ENCODE peak calls at places on chromosomes 1 and 21, in nine cellular contexts. V is activated effector memory CD4-positive, alpha-beta T cell treated with Interleukin-2 at 50 U/mL for 16 hours; N is adrenal gland; F is SK-MEL-5; A is pons; I is tibial artery; M is stimulated activated CD4-positive, alpha-beta T cell treated with anti-CD3 and anti-CD28 coated beads, Interleukin-12 subunit alpha, Interleukin-12 subunit beta, amount 100 ng/mL, for 4 hours; H is activated CD4-positive, alpha-beta T cell treated with anti-CD3 and anti-CD28 coated beads for 48 hours; Y is OCI-M1. K is an unnamed sample.

GRCh38 chr1:209048961-209049669 is 534.4 kb upstream of the CAMK1G start:
- DNase-seq in V (no peak), N (no peak), F (no peak), A (no peak), I (no peak), M (no peak), H (no peak), Y (no peak), K (no peak)

GRCh38 chr1:100461222-100461621 is 76.7 kb upstream of the GPR88 start:
- DNase-seq in V (no peak), N (no peak), F (no peak), A (no peak), I (no peak), M (no peak), H (no peak), Y (no peak), K (no peak)

GRCh38 chr1:215475719-215476525 is 91.2 kb upstream of the KCTD3 start:
- DNase-seq in V (no peak), N (peak; percentile 21), F (no peak), A (no peak), I (no peak), M (no peak), H (no peak), Y (no peak), K (no peak)

GRCh38 chr1:21072721-21073120 is 104.0 kb downstream of the EIF4G3 start:
- DNase-seq in V (no peak), N (no peak), F (no peak), A (peak; percentile 53), I (no peak), M (no peak), H (no peak), Y (no peak), K (no peak)

GRCh38 chr1:38685373-38685772 is 174.2 kb downstream of the RRAGC start:
- DNase-seq in V (no peak), N (no peak), F (no peak), A (no peak), I (no peak), M (no peak), H (no peak), Y (no peak), K (no peak)

GRCh38 chr21:46065215-46065992 is 32.5 kb upstream of the COL6A2 start:
- DNase-seq in V (no peak), N (no peak), F (no peak), A (no peak), I (peak; percentile 78), M (no peak), H (no peak), Y (no peak), K (no peak)

GRCh38 chr1:226649780-226650179 is 89.3 kb downstream of the ITPKB start:
- DNase-seq in V (no peak), N (no peak), F (peak; percentile 45), A (peak; percentile 59), I (peak; percentile 52), M (no peak), H (no peak), Y (peak; percentile 51), K (no peak)

GRCh38 chr21:39842741-39843146 is 24.5 kb upstream of the PCP4 start:
- DNase-seq in V (no peak), N (no peak), F (no peak), A (no peak), I (no peak), M (no peak), H (no peak), Y (peak; percentile 93), K (no peak)

GRCh38 chr1:161978011-161978790 is 45.5 kb downstream of the OLFML2B start:
- DNase-seq in V (no peak), N (no peak), F (no peak), A (no peak), I (no peak), M (no peak), H (no peak), Y (no peak), K (no peak)

GRCh38 chr1:156648951-156649350 is 7.0 kb downstream of the BCAN start:
- DNase-seq in V (no peak), N (no peak), F (no peak), A (no peak), I (no peak), M (no peak), H (no peak), Y (no peak), K (no peak)

GRCh38 chr1:151443846-151444790 is 15.2 kb downstream of the POGZ start:
- DNase-seq in V (peak; percentile 40), N (peak; percentile 57), F (peak; percentile 96), A (peak; percentile 79), I (peak; percentile 54), M (peak; percentile 51), H (peak; percentile 76), Y (peak; percentile 91), K (peak; percentile 47)

GRCh38 chr1:156076609-156077429 is 5.4 kb downstream of the MEX3A start:
- DNase-seq in V (no peak), N (no peak), F (no peak), A (no peak), I (no peak), M (no peak), H (no peak), Y (no peak), K (no peak)

GRCh38 chr21:43278359-43278758 is 109.6 kb downstream of the CRYAA start:
- DNase-seq in V (no peak), N (no peak), F (no peak), A (no peak), I (no peak), M (no peak), H (no peak), Y (no peak), K (no peak)

GRCh38 chr21:36747114-36747814 is 48.3 kb downstream of the SIM2 start:
- DNase-seq in V (no peak), N (no peak), F (no peak), A (no peak), I (no peak), M (no peak), H (no peak), Y (no peak), K (no peak)

GRCh38 chr1:157132602-157133167 is 5.5 kb downstream of the ETV3 start:
- DNase-seq in V (no peak), N (no peak), F (no peak), A (no peak), I (no peak), M (no peak), H (no peak), Y (peak; percentile 45), K (no peak)

GRCh38 chr1:154425172-154425571 is 20.0 kb downstream of the IL6R start:
- DNase-seq in V (no peak), N (no peak), F (no peak), A (no peak), I (no peak), M (no peak), H (no peak), Y (no peak), K (no peak)

GRCh38 chr1:212721388-212722247 is 22.0 kb upstream of the BATF3 start:
- DNase-seq in V (no peak), N (no peak), F (no peak), A (no peak), I (no peak), M (no peak), H (peak; percentile 67), Y (peak; percentile 44), K (no peak)

GRCh38 chr21:26715878-26716506 is 129.2 kb downstream of the ADAMTS1 start:
- DNase-seq in V (no peak), N (peak; percentile 35), F (peak; percentile 69), A (peak; percentile 68), I (peak; percentile 32), M (peak; percentile 1), H (peak; percentile 39), Y (peak; percentile 42), K (no peak)

GRCh38 chr1:181396811-181397210 is 86.5 kb upstream of the CACNA1E start:
- DNase-seq in V (no peak), N (no peak), F (no peak), A (no peak), I (no peak), M (no peak), H (no peak), Y (no peak), K (no peak)

GRCh38 chr1:213008564-213008963 is 7.1 kb downstream of the ANGEL2 start:
- DNase-seq in V (no peak), N (no peak), F (no peak), A (no peak), I (no peak), M (no peak), H (no peak), Y (peak; percentile 60), K (no peak)

GRCh38 chr1:229434641-229435051 is 752 bp upstream of the ACTA1 start:
- DNase-seq in V (no peak), N (no peak), F (no peak), A (no peak), I (no peak), M (no peak), H (no peak), Y (no peak), K (no peak)

GRCh38 chr1:68174173-68175113 is 57.9 kb downstream of the WLS start:
- DNase-seq in V (no peak), N (peak; percentile 86), F (no peak), A (peak; percentile 38), I (peak; percentile 76), M (no peak), H (no peak), Y (peak; percentile 9), K (no peak)

GRCh38 chr1:28955930-28956552 is 41.7 kb downstream of the EPB41 start:
- DNase-seq in V (no peak), N (no peak), F (no peak), A (no peak), I (no peak), M (no peak), H (peak; percentile 22), Y (no peak), K (no peak)

GRCh38 chr1:40648928-40649591 is 16.4 kb downstream of the RIMS3 start:
- DNase-seq in V (no peak), N (no peak), F (no peak), A (no peak), I (no peak), M (no peak), H (no peak), Y (no peak), K (no peak)

GRCh38 chr21:45378258-45378966 is 26.6 kb upstream of the COL18A1 start:
- DNase-seq in V (no peak), N (no peak), F (no peak), A (peak; percentile 3), I (peak; percentile 18), M (no peak), H (no peak), Y (no peak), K (no peak)

GRCh38 chr1:206526064-206526911 is 19.0 kb downstream of the RASSF5 start:
- DNase-seq in V (no peak), N (no peak), F (no peak), A (no peak), I (peak; percentile 5), M (no peak), H (no peak), Y (no peak), K (no peak)

GRCh38 chr1:27446491-27447020 is 43.4 kb downstream of the WASF2 start:
- DNase-seq in V (no peak), N (no peak), F (no peak), A (no peak), I (no peak), M (no peak), H (no peak), Y (no peak), K (no peak)

GRCh38 chr21:37849703-37850102 is 66.6 kb downstream of the KCNJ6 start:
- DNase-seq in V (no peak), N (no peak), F (no peak), A (no peak), I (no peak), M (no peak), H (no peak), Y (no peak), K (no peak)

GRCh38 chr1:15123925-15124324 is 29.6 kb upstream of the TMEM51 start:
- DNase-seq in V (no peak), N (no peak), F (no peak), A (no peak), I (no peak), M (no peak), H (no peak), Y (no peak), K (no peak)

GRCh38 chr1:181134543-181135461 is 46.3 kb downstream of the IER5 start:
- DNase-seq in V (peak; percentile 9), N (peak; percentile 69), F (peak; percentile 46), A (peak; percentile 24), I (no peak), M (no peak), H (peak; percentile 47), Y (peak; percentile 81), K (no peak)

GRCh38 chr1:231544943-231545592 is 16.6 kb downstream of the TSNAX start:
- DNase-seq in V (no peak), N (no peak), F (no peak), A (peak; percentile 8), I (no peak), M (no peak), H (no peak), Y (no peak), K (no peak)